ENCODE peak calls at places on chromosome 11, in five cellular contexts. T, R, G, E and J are unnamed samples.

GRCh38 chr11:28420099-28420498 is 311.9 kb downstream of the METTL15 start:
- DNase-seq in T (no peak), R (no peak), G (no peak), E (no peak), J (no peak)

GRCh38 chr11:19631657-19632325 is 80.8 kb upstream of the NAV2 start:
- DNase-seq in T (no peak), R (no peak), G (no peak), E (no peak), J (no peak)

GRCh38 chr11:69287968-69288882 is 5.7 kb upstream of the MYEOV start:
- DNase-seq in T (no peak), R (peak), G (no peak), E (peak), J (peak)

GRCh38 chr11:62508336-62509058 is 38.1 kb downstream of the AHNAK start:
- DNase-seq in T (peak), R (peak), G (peak), E (peak), J (peak)

GRCh38 chr11:35558468-35558867 is 33.1 kb upstream of the PAMR1 start:
- DNase-seq in T (no peak), R (no peak), G (no peak), E (no peak), J (no peak)

GRCh38 chr11:64583296-64584262 is 7.4 kb upstream of the SLC22A12 start:
- DNase-seq in T (no peak), R (no peak), G (no peak), E (peak), J (peak)

GRCh38 chr11:910044-910588 is 494 bp downstream of the CHID1 start:
- DNase-seq in T (no peak), R (no peak), G (no peak), E (no peak), J (no peak)

GRCh38 chr11:130068986-130069683 is 559 bp upstream of the APLP2 start:
- DNase-seq in T (peak), R (peak), G (no peak), E (peak), J (peak)